ENCODE peak calls at places on chromosomes 5 and 9, in six cellular contexts. W is cardiac fibroblast, I is astrocyte, B is tibial nerve, P is AG04450, Q is cardiac muscle cell. D is an unnamed sample.

GRCh38 chr9:136160939-136161610 is 42.4 kb upstream of the TMEM250 start:
- DNase-seq in W (no peak), I (no peak), B (no peak), P (no peak), Q (no peak), D (no peak)

GRCh38 chr9:97529363-97530076 is 28.1 kb downstream of the TMOD1 start:
- DNase-seq in W (peak), I (no peak), B (no peak), P (no peak), Q (peak), D (peak)

GRCh38 chr9:110427497-110428104 is 89.9 kb upstream of the TXNDC8 start:
- DNase-seq in W (peak), I (peak), B (no peak), P (no peak), Q (peak), D (peak)

GRCh38 chr9:92786298-92786697 is 21.7 kb upstream of the BICD2 start:
- DNase-seq in W (no peak), I (no peak), B (no peak), P (no peak), Q (no peak), D (no peak)

GRCh38 chr9:126605792-126606482 is 7.8 kb upstream of the LMX1B start:
- DNase-seq in W (peak), I (no peak), B (no peak), P (no peak), Q (no peak), D (no peak)

GRCh38 chr5:40406426-40407211 is 273.1 kb upstream of the PTGER4 start:
- DNase-seq in W (no peak), I (no peak), B (no peak), P (no peak), Q (no peak), D (no peak)

GRCh38 chr5:92559743-92560142 is 1021.3 kb downstream of the NR2F1-AS1 start:
- DNase-seq in W (peak), I (peak), B (no peak), P (no peak), Q (no peak), D (peak)

GRCh38 chr9:120950421-120951388 is 24.1 kb upstream of the TRAF1 start:
- DNase-seq in W (peak), I (no peak), B (no peak), P (no peak), Q (peak), D (no peak)

GRCh38 chr9:69145148-69145547 is 28.9 kb upstream of the TJP2 start:
- DNase-seq in W (no peak), I (no peak), B (no peak), P (no peak), Q (no peak), D (no peak)

GRCh38 chr9:114098021-114098659 is 952 bp downstream of the KIF12 start:
- DNase-seq in W (no peak), I (no peak), B (no peak), P (no peak), Q (peak), D (no peak)

GRCh38 chr9:115042781-115043509 is 75.0 kb downstream of the TNC start:
- DNase-seq in W (no peak), I (peak), B (no peak), P (no peak), Q (no peak), D (no peak)

GRCh38 chr5:150905312-150905683 is 518 bp upstream of the ZNF300 start:
- DNase-seq in W (no peak), I (no peak), B (no peak), P (no peak), Q (no peak), D (no peak)

GRCh38 chr5:154103223-154103622 is 64.5 kb downstream of the MFAP3 start:
- DNase-seq in W (no peak), I (no peak), B (no peak), P (no peak), Q (no peak), D (no peak)

DNA sequence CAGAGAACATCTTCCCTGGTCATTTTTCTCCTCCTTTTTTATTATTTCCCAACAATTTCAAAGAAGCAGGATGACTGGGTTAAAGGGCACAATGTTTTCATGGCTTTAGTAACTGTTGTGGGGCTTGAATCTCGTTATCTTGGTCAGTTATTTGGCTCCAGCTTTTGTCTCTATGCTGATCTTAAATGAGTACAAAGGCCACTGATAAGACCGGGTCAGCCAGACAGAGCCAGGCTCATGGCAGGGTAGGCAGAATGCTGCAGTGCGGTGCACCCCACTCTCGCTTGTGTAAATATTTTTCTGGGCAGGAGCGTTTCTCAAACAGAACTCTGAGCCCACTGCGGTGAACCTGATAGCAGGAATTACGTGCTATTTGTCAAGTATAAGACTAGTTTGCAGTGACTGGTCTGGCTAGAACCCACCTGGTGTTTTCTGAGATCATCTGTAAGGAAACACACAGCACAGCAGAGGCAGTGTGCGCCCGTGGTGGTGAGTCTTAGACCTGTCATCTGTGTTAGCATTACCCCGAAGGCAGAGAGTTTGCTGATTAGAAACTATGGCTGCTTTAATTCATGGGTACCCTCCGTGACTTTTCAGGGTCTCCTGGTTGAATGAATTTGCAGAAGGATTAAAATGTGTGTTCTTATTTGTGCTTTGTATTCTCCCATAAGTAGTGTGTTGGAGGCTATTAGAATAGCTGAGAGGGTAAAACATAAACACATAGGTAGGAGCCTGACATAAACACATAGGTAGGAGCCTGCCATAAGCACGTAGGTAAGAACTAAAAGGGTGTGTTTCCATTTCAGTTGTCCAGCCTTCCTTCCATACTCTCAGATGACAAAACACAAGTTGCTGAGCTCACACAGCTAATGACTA is 158.6 kb upstream of the DMRT1 start:
- DNase-seq in W (peak), I (peak), B (no peak), P (no peak), Q (no peak), D (no peak)
- H3K4me3 ChIP-seq in W (no peak), I (no peak), B (no peak), P (no peak), Q (no peak), D (no peak)

GRCh38 chr5:142722896-142723295 is 37.0 kb upstream of the FGF1 start:
- DNase-seq in W (no peak), I (no peak), B (no peak), P (no peak), Q (no peak), D (no peak)

GRCh38 chr5:142719836-142720330 is 34.0 kb upstream of the FGF1 start:
- DNase-seq in W (no peak), I (no peak), B (no peak), P (no peak), Q (no peak), D (no peak)

GRCh38 chr5:142722146-142722545 is 36.3 kb upstream of the FGF1 start:
- DNase-seq in W (no peak), I (peak), B (no peak), P (no peak), Q (no peak), D (no peak)

GRCh38 chr5:142717582-142718215 is 31.8 kb upstream of the FGF1 start:
- DNase-seq in W (peak), I (peak), B (no peak), P (peak), Q (peak), D (peak)

GRCh38 chr5:142720561-142721275 is 34.8 kb upstream of the FGF1 start:
- DNase-seq in W (no peak), I (peak), B (no peak), P (no peak), Q (no peak), D (no peak)
- TF ChIP-seq CTCF in W (no peak), I (no peak), B (no peak), P (no peak), Q (no peak), D (no peak)

DNA sequence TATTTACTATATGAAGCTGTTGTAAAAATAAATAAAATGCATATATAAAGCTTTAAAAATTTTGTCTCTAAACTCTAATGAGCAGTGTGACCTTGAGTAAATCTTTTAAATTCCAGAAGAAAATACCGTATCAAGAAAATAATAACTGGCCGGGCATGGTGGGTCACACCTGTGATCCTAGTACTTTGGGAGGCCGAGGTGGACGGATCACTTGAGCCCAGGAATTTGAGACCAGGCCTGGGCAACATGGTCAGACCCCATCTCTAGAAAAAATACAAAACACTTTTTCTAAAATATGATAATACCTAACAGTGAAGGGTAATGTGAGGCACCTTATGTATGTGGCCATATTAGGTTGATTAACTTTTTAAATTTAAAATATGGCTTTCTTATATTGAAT is 8.5 kb downstream of the CPEB4 start:
- DNase-seq in W (no peak), I (no peak), B (no peak), P (no peak), Q (no peak), D (no peak)
- H3K4me3 ChIP-seq in W (no peak), I (no peak), B (no peak), P (no peak), Q (no peak), D (no peak)

GRCh38 chr9:129511320-129511900 is 109.5 kb downstream of the C9orf50 start:
- DNase-seq in W (no peak), I (no peak), B (no peak), P (no peak), Q (no peak), D (no peak)
- TF ChIP-seq CTCF in W (no peak), I (no peak), B (no peak), P (no peak), Q (no peak), D (no peak)

DNA sequence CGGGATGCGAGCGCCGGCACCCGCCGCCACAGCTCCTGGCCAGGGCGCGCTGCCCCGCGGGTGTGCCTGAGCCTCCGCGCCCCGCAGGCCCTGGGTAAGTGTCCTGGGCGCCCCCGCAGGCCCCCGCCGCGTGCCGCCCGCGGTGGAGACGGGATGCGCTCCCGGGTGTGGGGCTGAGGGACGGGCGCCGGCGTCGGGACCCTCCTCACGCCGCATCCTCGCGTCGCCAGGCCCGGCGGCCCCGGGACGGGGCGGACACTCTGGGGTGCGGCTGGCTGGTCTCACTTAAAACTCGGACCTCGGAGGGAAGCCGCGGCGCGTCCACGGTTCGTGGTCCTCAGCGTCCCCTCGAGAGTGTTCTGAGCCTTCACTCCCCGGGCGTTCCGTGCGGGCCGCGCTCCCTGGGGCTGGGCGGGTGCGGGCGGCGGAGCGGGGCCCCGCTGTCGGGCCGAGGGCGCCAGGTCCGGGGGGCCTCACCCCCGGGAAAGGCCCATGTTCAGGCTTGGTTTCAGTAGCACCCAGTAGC is 275 bp downstream of the AHRR start:
- DNase-seq in W (no peak), I (no peak), B (no peak), P (no peak), Q (no peak), D (no peak)
- H3K4me3 ChIP-seq in W (peak), I (peak), B (peak), P (peak), Q (peak), D (peak)

D was measured in brain microvascular endothelial cell.